ENCODE peak calls at places on chromosomes 6 and 20, in seven cellular contexts. G is HepG2, E is HCT116, R is K562, P is H1, M is endothelial cell of umbilical vein, O is GM12878. Z is an unnamed sample.

GRCh38 chr20:41169184-41169690 is 31.9 kb downstream of the PLCG1 start:
- DNase-seq in R (no peak), O (no peak), E (no peak), M (no peak), G (no peak), P (no peak), Z (no peak)

GRCh38 chr20:37053230-37053950 is 42.4 kb downstream of the RBL1 start:
- DNase-seq in G (no peak), R (no peak), M (no peak), P (no peak), E (no peak), O (no peak), Z (no peak)

GRCh38 chr6:31811645-31812044 is 3.4 kb downstream of the HSPA1L start:
- DNase-seq in R (no peak), G (no peak), E (no peak), P (no peak), O (no peak), M (no peak), Z (no peak)

GRCh38 chr6:2791124-2792050 is 26.2 kb downstream of the WRNIP1 start:
- DNase-seq in R (peak; percentile 88), P (no peak), E (peak; percentile 75), O (peak; percentile 13), G (peak; percentile 81), M (peak; percentile 92), Z (peak; percentile 24)

GRCh38 chr6:130674604-130675003 is 152.6 kb upstream of the SMLR1 start:
- DNase-seq in M (peak; percentile 35), O (no peak), R (no peak), E (no peak), P (no peak), G (no peak), Z (no peak)

GRCh38 chr6:90288404-90288803 is 8.2 kb downstream of the BACH2 start:
- DNase-seq in R (no peak), P (no peak), E (no peak), G (no peak), M (no peak), O (no peak), Z (no peak)

GRCh38 chr20:48156521-48156920 is 371.2 kb upstream of the SULF2 start:
- DNase-seq in G (no peak), R (no peak), P (no peak), O (no peak), E (no peak), M (no peak), Z (no peak)

GRCh38 chr6:35452186-35453090 is at the start of gene FANCE:
- DNase-seq in G (peak; percentile 84), E (peak; percentile 81), M (peak; percentile 98), R (peak; percentile 98), P (peak; percentile 90), O (peak; percentile 72), Z (no peak)

GRCh38 chr6:170444056-170444505 is 109.0 kb downstream of the PSMB1 start:
- DNase-seq in O (no peak), E (no peak), P (no peak), R (no peak), G (no peak), M (no peak), Z (no peak)

GRCh38 chr20:53071833-53072232 is 99.7 kb downstream of the TSHZ2 start:
- DNase-seq in O (no peak), P (no peak), R (no peak), E (no peak), G (no peak), M (no peak), Z (no peak)

GRCh38 chr6:150267686-150268561 is 100.9 kb upstream of the IYD start:
- DNase-seq in E (no peak), M (no peak), O (no peak), R (peak; percentile 88), P (no peak), G (no peak), Z (no peak)

GRCh38 chr6:143592335-143592734 is 80.8 kb upstream of the FUCA2 start:
- DNase-seq in O (no peak), G (peak; percentile 23), P (no peak), E (peak; percentile 23), R (peak; percentile 75), M (no peak), Z (no peak)

GRCh38 chr6:24522090-24522820 is 27.5 kb downstream of the ALDH5A1 start:
- DNase-seq in G (no peak), M (no peak), E (no peak), O (peak; percentile 59), R (peak; percentile 68), P (no peak), Z (no peak)

GRCh38 chr20:35166242-35166830 is 5.5 kb upstream of the PROCR start:
- DNase-seq in P (no peak), R (peak; percentile 62), G (no peak), O (no peak), E (no peak), M (peak; percentile 99), Z (no peak)

GRCh38 chr20:44734938-44735337 is 10.7 kb upstream of the KCNK15 start:
- DNase-seq in O (no peak), M (no peak), G (no peak), P (no peak), R (no peak), E (no peak), Z (no peak)

GRCh38 chr20:63553251-63553932 is 567 bp upstream of the FNDC11 start:
- DNase-seq in R (peak; percentile 91), P (peak; percentile 92), G (peak; percentile 40), E (peak; percentile 85), O (peak; percentile 35), M (peak; percentile 84), Z (peak; percentile 62)

GRCh38 chr6:17392978-17393334 is 439 bp upstream of the CAP2 start:
- DNase-seq in E (no peak), R (no peak), O (no peak), M (no peak), P (no peak), G (no peak), Z (no peak)
- H3K9ac ChIP-seq in E (peak overlapping the region; percentile 67), R (no peak overlapping the region), O (no peak overlapping the region), M (peak overlapping the region; percentile 56), P (no peak overlapping the region), G (peak overlapping the region; percentile 81), Z (peak overlapping the region; percentile 63)

GRCh38 chr6:39228992-39229767 is at the start of gene KCNK5:
- DNase-seq in M (peak; percentile 17), R (peak; percentile 98), G (peak; percentile 13), P (peak; percentile 80), E (peak; percentile 73), O (no peak), Z (no peak)
- TF ChIP-seq POLR2AphosphoS5 in M (no peak), R (peak; percentile 68), G (no peak), P (peak; percentile 82), E (peak; percentile 92), O (peak; percentile 37), Z (no peak)

DNA sequence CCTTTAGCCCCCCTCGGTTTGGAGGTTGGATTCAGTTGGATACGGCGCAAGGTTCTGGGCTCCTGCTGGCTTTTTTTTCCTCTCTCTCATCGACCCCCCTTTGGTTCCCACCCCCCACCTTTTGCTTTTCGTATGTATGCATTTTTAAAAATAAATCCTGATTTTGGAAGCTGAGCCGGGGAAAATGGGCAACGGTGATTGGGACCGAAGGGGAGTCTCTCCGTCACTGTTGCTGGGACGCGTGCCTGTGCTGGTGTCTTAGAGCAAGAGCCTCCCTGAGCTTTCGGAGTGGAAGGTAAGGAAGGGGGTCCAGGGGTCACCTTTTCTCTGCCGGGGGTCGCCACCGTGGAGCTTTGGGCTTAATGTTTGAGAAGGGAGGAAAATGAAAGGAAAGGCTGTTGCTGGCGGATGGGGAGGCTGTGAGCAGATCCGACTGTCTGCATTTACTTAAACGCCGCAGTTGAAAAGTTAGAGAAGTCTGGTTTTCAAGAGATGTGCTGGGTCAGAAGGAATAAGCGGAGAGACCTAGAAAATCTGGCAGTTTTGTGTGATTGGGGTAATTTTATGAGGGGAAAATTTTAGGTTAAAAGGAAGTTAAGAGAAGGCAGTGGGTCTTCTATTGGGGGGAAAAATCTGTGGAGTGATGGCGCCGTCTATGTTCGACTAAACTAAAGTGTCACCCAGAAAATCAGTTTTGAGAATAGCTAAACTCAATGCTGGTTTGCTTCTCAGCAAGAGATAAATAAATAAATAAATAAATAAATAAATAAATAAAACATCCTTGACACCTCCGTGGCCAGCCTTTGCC is 828 bp downstream of the ADGRB3 start:
- DNase-seq in G (no peak), E (no peak), P (no peak), M (peak; percentile 2), O (no peak), R (peak; percentile 53), Z (no peak)
- TF ChIP-seq EZH2 in G (no peak), E (no peak), P (peak; percentile 35), M (peak; percentile 27), O (no peak), R (no peak), Z (no peak)

DNA sequence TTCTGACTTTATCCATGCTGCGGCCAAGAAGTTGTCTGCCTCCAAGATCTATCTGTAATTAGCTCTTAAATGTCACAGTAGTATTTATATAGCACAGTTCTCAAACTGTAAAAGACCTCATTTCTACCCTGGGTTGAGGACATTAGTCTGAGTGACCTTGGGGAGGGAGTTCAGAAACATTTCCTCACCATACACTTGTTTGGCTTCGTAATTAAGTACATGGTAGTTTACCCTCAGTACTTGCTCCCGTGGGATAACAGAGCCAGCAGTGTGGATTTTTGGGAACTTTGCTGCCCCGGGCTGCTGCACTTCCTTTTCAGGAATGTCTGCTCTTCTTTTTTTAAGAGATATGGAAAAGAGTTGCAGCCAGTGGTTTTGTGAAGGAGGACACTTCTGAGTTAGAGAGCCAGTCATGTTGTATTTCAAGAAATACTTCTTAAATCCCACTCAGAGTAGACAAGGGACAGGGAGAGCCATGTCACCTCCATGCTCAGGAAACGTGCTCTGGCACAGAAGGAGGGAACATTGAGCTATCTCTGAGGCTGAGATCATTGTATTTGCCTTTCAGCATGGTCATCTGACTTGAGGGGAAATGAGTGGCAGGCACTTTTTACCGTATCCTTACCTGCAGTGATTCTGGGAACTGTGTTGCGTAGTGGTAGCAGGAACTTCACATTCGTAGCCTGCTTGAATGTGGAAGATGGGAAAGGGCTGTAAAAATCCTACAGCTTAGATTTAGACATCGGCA is 33.6 kb downstream of the RPRD1B start:
- DNase-seq in P (no peak), M (no peak), R (no peak), E (no peak), G (no peak), O (no peak), Z (no peak)
- H3K9ac ChIP-seq in P (peak overlapping the region; percentile 8), M (no peak overlapping the region), R (no peak overlapping the region), E (no peak overlapping the region), G (no peak overlapping the region), O (no peak overlapping the region), Z (no peak overlapping the region)